ENCODE peak calls at places on chromosome 12, in ten cellular contexts. C is ovary; Z is heart right ventricle; Q is tibial artery; Y is CD8-positive, alpha-beta T cell; V is tibial nerve; O is PC-3; N is prostate gland; G is naive thymus-derived CD4-positive, alpha-beta T cell; W is CD8-positive, alpha-beta memory T cell. H is an unnamed sample.

GRCh38 chr12:130955238-130955816 is 1.6 kb downstream of the ADGRD1 start:
- DNase-seq in C (no peak), Z (no peak), Q (no peak), Y (no peak), V (no peak), O (no peak), N (no peak), G (no peak), W (no peak), H (no peak)

GRCh38 chr12:130520784-130521183 is 183.1 kb downstream of the PIWIL1 start:
- DNase-seq in C (no peak), Z (no peak), Q (no peak), Y (no peak), V (no peak), O (no peak), N (no peak), G (no peak), W (no peak), H (no peak)

GRCh38 chr12:3247077-3247476 is 169.9 kb downstream of the TSPAN9 start:
- DNase-seq in C (no peak), Z (no peak), Q (no peak), Y (no peak), V (no peak), O (no peak), N (no peak), G (no peak), W (no peak), H (no peak)

GRCh38 chr12:51389302-51389999 is 1.8 kb downstream of the GALNT6 start:
- DNase-seq in C (no peak), Z (no peak), Q (peak; percentile 24), Y (no peak), V (no peak), O (peak; percentile 78), N (no peak), G (peak; percentile 33), W (no peak), H (no peak)

GRCh38 chr12:88417531-88417930 is 162.7 kb downstream of the KITLG start:
- DNase-seq in C (no peak), Z (no peak), Q (no peak), Y (no peak), V (no peak), O (peak; percentile 54), N (peak; percentile 9), G (no peak), W (no peak), H (no peak)

GRCh38 chr12:28855761-28856160 is 293.3 kb upstream of the FAR2 start:
- DNase-seq in C (no peak), Z (no peak), Q (no peak), Y (no peak), V (no peak), O (no peak), N (no peak), G (no peak), W (no peak), H (no peak)

GRCh38 chr12:52582971-52583456 is 9.4 kb upstream of the KRT74 start:
- DNase-seq in C (no peak), Z (peak; percentile 58), Q (peak; percentile 63), Y (peak; percentile 59), V (peak; percentile 78), O (peak; percentile 78), N (peak; percentile 72), G (peak; percentile 78), W (peak; percentile 37), H (no peak)

GRCh38 chr12:118714051-118714460 is 267.3 kb upstream of the SRRM4 start:
- DNase-seq in C (no peak), Z (peak; percentile 5), Q (no peak), Y (no peak), V (no peak), O (peak; percentile 43), N (no peak), G (no peak), W (no peak), H (no peak)

GRCh38 chr12:132731574-132731973 is 20.9 kb downstream of the PGAM5 start:
- DNase-seq in C (no peak), Z (no peak), Q (no peak), Y (no peak), V (no peak), O (no peak), N (no peak), G (no peak), W (no peak), H (no peak)

GRCh38 chr12:123033392-123034021 is 53.0 kb downstream of the ARL6IP4 start:
- DNase-seq in C (no peak), Z (no peak), Q (no peak), Y (no peak), V (no peak), O (no peak), N (no peak), G (no peak), W (no peak), H (no peak)

GRCh38 chr12:69052613-69053408 is 119.8 kb upstream of the CPM start:
- DNase-seq in C (no peak), Z (no peak), Q (no peak), Y (no peak), V (no peak), O (peak; percentile 91), N (peak; percentile 25), G (no peak), W (no peak), H (no peak)

GRCh38 chr12:29771786-29772185 is 12.0 kb downstream of the TMTC1 start:
- DNase-seq in C (no peak), Z (no peak), Q (no peak), Y (no peak), V (no peak), O (peak; percentile 17), N (no peak), G (no peak), W (no peak), H (no peak)

DNA sequence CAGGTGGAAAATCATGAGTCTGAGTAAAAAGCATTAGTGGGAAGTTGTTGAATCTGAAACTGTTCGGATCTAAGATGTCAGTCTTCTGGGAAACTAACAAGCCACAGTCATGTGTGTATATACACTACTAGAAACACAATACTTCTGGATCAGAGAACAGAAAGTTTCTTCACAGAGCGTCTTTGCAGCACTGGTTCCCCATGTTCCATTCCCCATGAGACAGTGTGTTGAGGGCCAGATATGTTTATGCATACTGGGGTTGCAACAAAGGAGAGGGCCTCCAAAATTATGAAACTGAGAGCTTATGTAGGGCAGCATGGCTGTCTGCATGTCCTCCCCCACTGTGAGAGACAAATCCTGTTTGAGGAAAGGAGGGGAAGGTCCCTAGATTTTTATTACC is 295.0 kb upstream of the NAV3 start:
- DNase-seq in C (no peak), Z (no peak), Q (no peak), Y (no peak), V (no peak), O (no peak), N (no peak), G (no peak), W (no peak), H (no peak)
- H3K4me1 ChIP-seq in C (no peaks in the 10 kb centered on the region), Z (no peaks in the 10 kb centered on the region), Q (no peaks in the 10 kb centered on the region), Y (no peaks in the 10 kb centered on the region), V (no peaks in the 10 kb centered on the region), O (no peaks in the 10 kb centered on the region), N (no peaks in the 10 kb centered on the region), G (no peaks in the 10 kb centered on the region), W (no peaks in the 10 kb centered on the region), H (no peaks in the 10 kb centered on the region)

GRCh38 chr12:46660719-46661118 is 165.1 kb downstream of the SLC38A4 start:
- DNase-seq in C (no peak), Z (no peak), Q (no peak), Y (no peak), V (no peak), O (no peak), N (no peak), G (no peak), W (no peak), H (no peak)

GRCh38 chr12:46661161-46661845 is 164.5 kb downstream of the SLC38A4 start:
- DNase-seq in C (peak; percentile 36), Z (peak; percentile 60), Q (no peak), Y (no peak), V (peak; percentile 73), O (peak; percentile 80), N (peak; percentile 33), G (peak; percentile 51), W (no peak), H (no peak)

GRCh38 chr12:46659844-46660243 is 166.0 kb downstream of the SLC38A4 start:
- DNase-seq in C (no peak), Z (no peak), Q (no peak), Y (no peak), V (no peak), O (no peak), N (no peak), G (no peak), W (no peak), H (no peak)

GRCh38 chr12:46659032-46659703 is 166.6 kb downstream of the SLC38A4 start:
- DNase-seq in C (no peak), Z (no peak), Q (no peak), Y (no peak), V (no peak), O (no peak), N (no peak), G (no peak), W (no peak), H (no peak)

DNA sequence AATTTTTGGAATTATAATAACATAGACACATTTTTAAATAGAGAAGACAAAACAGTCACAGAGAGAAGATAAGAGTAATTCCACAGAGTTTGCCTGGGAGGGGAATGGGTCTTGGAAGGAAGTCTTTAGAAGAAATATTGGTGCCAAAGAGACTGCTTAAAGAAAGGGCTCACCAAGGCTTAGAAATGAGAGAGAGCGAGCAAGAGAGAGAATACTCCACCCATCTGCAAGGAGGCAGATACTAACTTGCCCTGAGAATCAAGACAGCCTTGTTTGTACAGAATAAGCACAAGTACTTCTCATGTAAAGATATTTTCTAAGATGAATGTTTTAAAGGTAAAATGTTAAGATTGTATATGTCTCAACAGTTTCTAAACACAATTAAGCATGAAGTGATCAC is 165.5 kb downstream of the SLC38A4 start:
- DNase-seq in C (no peak), Z (no peak), Q (no peak), Y (no peak), V (no peak), O (no peak), N (no peak), G (no peak), W (no peak), H (no peak)
- H3K4me1 ChIP-seq in C (peaks cover 6% of the 10 kb centered on the region), Z (peaks cover 4% of the 10 kb centered on the region), Q (peaks cover 42% of the 10 kb centered on the region), Y (peaks cover 6% of the 10 kb centered on the region), V (peaks cover 10% of the 10 kb centered on the region), O (peaks cover 47% of the 10 kb centered on the region), N (no peaks in the 10 kb centered on the region), G (peaks cover 9% of the 10 kb centered on the region), W (peaks cover 21% of the 10 kb centered on the region), H (peaks cover 56% of the 10 kb centered on the region)

GRCh38 chr12:85865905-85866304 is 8.2 kb upstream of the NTS start:
- DNase-seq in C (no peak), Z (no peak), Q (no peak), Y (no peak), V (no peak), O (no peak), N (no peak), G (no peak), W (no peak), H (no peak)
- H3K4me1 ChIP-seq in C (no peaks in the 10 kb centered on the region), Z (no peaks in the 10 kb centered on the region), Q (no peaks in the 10 kb centered on the region), Y (no peaks in the 10 kb centered on the region), V (no peaks in the 10 kb centered on the region), O (no peaks in the 10 kb centered on the region), N (no peaks in the 10 kb centered on the region), G (no peaks in the 10 kb centered on the region), W (no peaks in the 10 kb centered on the region), H (no peaks in the 10 kb centered on the region)

DNA sequence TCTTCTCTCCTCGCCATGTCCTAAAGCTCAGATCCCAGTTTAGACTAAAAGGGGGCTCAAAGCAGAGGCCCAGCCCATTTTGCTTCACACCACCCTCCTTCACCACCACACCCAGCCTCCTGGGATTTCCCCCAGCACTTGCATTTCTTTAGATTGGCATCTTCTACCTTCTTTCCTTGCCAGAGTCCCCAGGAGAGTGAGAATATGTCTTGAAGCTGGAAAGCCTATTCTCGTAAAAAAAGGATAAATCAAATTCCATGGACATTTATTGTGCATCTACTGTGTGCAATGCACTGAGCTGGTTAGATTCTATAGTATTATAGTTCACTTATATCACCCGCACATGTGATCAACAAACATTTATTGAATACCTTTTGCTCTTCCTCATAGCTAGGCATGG is 10.2 kb downstream of the FBXW8 start:
- DNase-seq in C (no peak), Z (no peak), Q (no peak), Y (no peak), V (no peak), O (no peak), N (no peak), G (no peak), W (no peak), H (no peak)
- H3K4me1 ChIP-seq in C (peaks cover 4% of the 10 kb centered on the region), Z (peaks cover under 1% of the 10 kb centered on the region), Q (peaks cover 3% of the 10 kb centered on the region), Y (peaks cover 51% of the 10 kb centered on the region), V (peaks cover 8% of the 10 kb centered on the region), O (peaks cover 59% of the 10 kb centered on the region), N (peaks cover 6% of the 10 kb centered on the region), G (peaks cover 54% of the 10 kb centered on the region), W (peaks cover 69% of the 10 kb centered on the region), H (peaks cover 7% of the 10 kb centered on the region)

H was measured in thoracic aorta.